ENCODE peak calls at places on chromosomes 7 and 10, in four cellular contexts. P is stomach, I is tibial nerve, S is uterus. B is an unnamed sample. For H3K36me3, the result is how much of the 10 kb centered on the place peaks cover.

GRCh38 chr10:4260483-4260882 is 475.5 kb upstream of the KLF6 start:
- DNase-seq in P (no peak), I (no peak), S (no peak), B (no peak)

GRCh38 chr7:27193335-27194001 is 6.4 kb downstream of the HOXA13 start:
- DNase-seq in P (no peak), I (no peak), S (no peak), B (no peak)

GRCh38 chr10:111648046-111648445 is 535.5 kb downstream of the GPAM start:
- DNase-seq in P (no peak), I (no peak), S (no peak), B (no peak)

GRCh38 chr10:110872145-110872983 is 636 bp downstream of the PDCD4 start:
- DNase-seq in P (peak), I (peak), S (peak), B (peak)

GRCh38 chr7:105210721-105211205 is 178.0 kb downstream of the SRPK2 start:
- DNase-seq in P (peak), I (no peak), S (no peak), B (no peak)

GRCh38 chr10:6083523-6084475 is 5.0 kb upstream of the RBM17 start:
- DNase-seq in P (no peak), I (no peak), S (no peak), B (no peak)

GRCh38 chr7:149716007-149716931 is 57.1 kb downstream of the ZNF467 start:
- DNase-seq in P (no peak), I (no peak), S (no peak), B (no peak)

GRCh38 chr10:15719899-15720634 is at the start of gene ITGA8:
- DNase-seq in P (no peak), I (no peak), S (peak), B (peak)

GRCh38 chr10:75660833-75661232 is 229.4 kb downstream of the LRMDA start:
- DNase-seq in P (peak), I (no peak), S (peak), B (no peak)

GRCh38 chr10:3778708-3779108 is 6.3 kb downstream of the KLF6 start:
- DNase-seq in P (no peak), I (no peak), S (no peak), B (no peak)

GRCh38 chr7:73973091-73973490 is 54.9 kb upstream of the ELN start:
- DNase-seq in P (peak), I (no peak), S (no peak), B (no peak)

GRCh38 chr7:156892086-156892800 is 740 bp downstream of the LMBR1 start:
- DNase-seq in P (peak), I (no peak), S (peak), B (peak)

GRCh38 chr10:104809288-104810090 is 168.4 kb downstream of the SORCS3 start:
- DNase-seq in P (no peak), I (no peak), S (no peak), B (no peak)

GRCh38 chr7:17069146-17069545 is 187.4 kb upstream of the AGR3 start:
- DNase-seq in P (no peak), I (no peak), S (no peak), B (no peak)

GRCh38 chr7:69553190-69553589 is 45.1 kb upstream of the AUTS2 start:
- DNase-seq in P (no peak), I (no peak), S (no peak), B (no peak)

GRCh38 chr7:106037489-106038176 is 74.5 kb downstream of the SYPL1 start:
- DNase-seq in P (no peak), I (no peak), S (no peak), B (no peak)

GRCh38 chr10:85280014-85280413 is 951.6 kb downstream of the CCSER2 start:
- DNase-seq in P (no peak), I (no peak), S (no peak), B (peak)

GRCh38 chr10:115777646-115778045 is 495.4 kb downstream of the GFRA1 start:
- DNase-seq in P (no peak), I (no peak), S (no peak), B (no peak)

GRCh38 chr10:68900427-68901105 is 549 bp upstream of the DDX50 start:
- DNase-seq in P (no peak), I (no peak), S (no peak), B (peak)

GRCh38 chr10:111207525-111207924 is 130.7 kb downstream of the ADRA2A start:
- DNase-seq in P (peak), I (no peak), S (no peak), B (peak)

GRCh38 chr10:132532784-132533560 is 4.6 kb upstream of the INPP5A start:
- DNase-seq in P (no peak), I (no peak), S (peak), B (no peak)

GRCh38 chr10:70285432-70285831 is 1.6 kb upstream of the NPFFR1 start:
- DNase-seq in P (no peak), I (no peak), S (no peak), B (no peak)

GRCh38 chr10:4270116-4270515 is 485.1 kb upstream of the KLF6 start:
- DNase-seq in P (no peak), I (peak), S (no peak), B (no peak)

GRCh38 chr7:55265836-55266235 is 99.3 kb upstream of the LANCL2 start:
- DNase-seq in P (no peak), I (no peak), S (no peak), B (no peak)

GRCh38 chr10:30039988-30040387 is 19.4 kb downstream of the JCAD start:
- DNase-seq in P (no peak), I (no peak), S (no peak), B (no peak)

GRCh38 chr7:140641532-140642191 is 1.0 kb upstream of the DENND2A start:
- DNase-seq in P (no peak), I (no peak), S (no peak), B (no peak)

GRCh38 chr7:155815332-155816191 is 3.3 kb upstream of the SHH start:
- DNase-seq in P (peak), I (no peak), S (no peak), B (peak)

DNA sequence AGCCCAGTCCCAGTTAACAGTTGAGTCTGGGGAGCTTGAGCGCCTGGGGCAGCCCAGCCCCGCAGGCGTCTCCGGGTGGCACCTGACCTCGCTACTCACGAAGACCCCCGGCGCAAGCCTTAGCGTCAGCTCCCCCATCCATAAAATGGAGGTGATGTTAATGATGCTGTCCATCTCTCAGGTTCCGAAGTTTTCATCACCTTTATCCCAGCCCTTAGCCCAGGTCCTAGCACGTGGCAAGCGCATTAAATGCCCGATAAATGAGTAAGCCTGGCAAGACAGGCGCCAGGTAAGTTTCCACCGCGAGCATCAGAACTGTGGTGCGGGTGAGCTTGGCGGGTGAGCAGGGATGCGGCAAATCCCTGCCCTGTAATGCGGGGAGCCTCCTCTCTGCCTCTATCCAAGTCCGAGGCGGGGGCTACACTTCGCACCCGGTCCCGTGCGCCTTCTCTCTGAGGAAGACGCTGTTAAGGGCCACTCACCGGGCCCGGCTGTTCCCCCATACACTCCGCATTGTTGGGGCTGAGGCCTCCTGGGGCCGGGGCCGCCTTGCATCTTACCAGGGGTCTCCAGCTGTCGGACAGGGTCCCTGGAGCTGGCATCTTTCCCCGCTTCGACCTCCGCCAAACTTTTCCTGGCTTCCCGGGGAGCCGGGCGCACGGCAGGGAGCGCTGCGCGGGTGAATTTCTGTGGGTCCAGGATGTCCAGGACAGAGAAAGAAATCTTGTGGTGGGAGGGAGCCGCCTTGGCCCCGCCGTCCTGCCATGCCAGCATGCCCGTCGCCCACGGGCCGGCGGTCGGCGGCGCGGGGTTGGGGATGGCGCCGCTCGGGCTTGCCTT is 445 bp downstream of the NKX1-2 start:
- DNase-seq in P (no peak), I (no peak), S (no peak), B (no peak)
- H3K4me3 ChIP-seq in P (peak), I (no peak), S (no peak), B (no peak)

GRCh38 chr10:865924-866576 is 65.5 kb downstream of the LARP4B start:
- DNase-seq in P (no peak), I (no peak), S (no peak), B (no peak)
- H3K36me3 ChIP-seq in P (half or more), I (under half), S (under half), B (under half)

DNA sequence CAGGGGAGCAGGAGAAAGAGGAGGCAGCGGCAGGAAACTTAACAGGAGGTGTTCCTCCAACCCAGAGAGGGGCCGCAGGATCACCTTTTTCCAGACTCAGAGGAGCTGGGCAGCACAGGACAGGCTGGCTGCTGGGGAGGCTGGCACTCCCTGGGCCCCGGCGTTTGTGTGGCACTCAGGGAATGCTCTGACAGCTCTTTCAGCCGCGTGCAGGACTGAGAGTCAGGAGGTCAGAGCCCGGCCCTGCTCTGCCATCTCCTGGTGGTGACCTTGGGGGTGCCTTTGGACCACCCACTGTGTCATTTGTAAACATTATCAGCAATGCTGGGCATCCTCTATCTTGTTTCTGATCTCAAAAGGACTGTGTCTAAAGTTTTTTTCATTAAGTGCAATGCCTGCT is 87.6 kb downstream of the CDH23 start:
- DNase-seq in P (no peak), I (no peak), S (no peak), B (no peak)
- TF ChIP-seq CTCF in P (no peak), I (no peak), S (no peak), B (no peak)

GRCh38 chr7:25859412-25859704 is 292.6 kb upstream of the NFE2L3 start:
- DNase-seq in P (no peak), I (no peak), S (no peak), B (no peak)

GRCh38 chr7:25857376-25858067 is 294.5 kb upstream of the NFE2L3 start:
- DNase-seq in P (no peak), I (no peak), S (peak), B (peak)

GRCh38 chr7:25858562-25859411 is 293.2 kb upstream of the NFE2L3 start:
- DNase-seq in P (no peak), I (no peak), S (no peak), B (peak)

GRCh38 chr7:25859732-25860131 is 292.3 kb upstream of the NFE2L3 start:
- DNase-seq in P (no peak), I (no peak), S (no peak), B (no peak)

GRCh38 chr7:25858200-25858561 is 293.8 kb upstream of the NFE2L3 start:
- DNase-seq in P (no peak), I (no peak), S (no peak), B (no peak)
- H3K4me3 ChIP-seq in P (no peak), I (no peak), S (no peak), B (no peak)

DNA sequence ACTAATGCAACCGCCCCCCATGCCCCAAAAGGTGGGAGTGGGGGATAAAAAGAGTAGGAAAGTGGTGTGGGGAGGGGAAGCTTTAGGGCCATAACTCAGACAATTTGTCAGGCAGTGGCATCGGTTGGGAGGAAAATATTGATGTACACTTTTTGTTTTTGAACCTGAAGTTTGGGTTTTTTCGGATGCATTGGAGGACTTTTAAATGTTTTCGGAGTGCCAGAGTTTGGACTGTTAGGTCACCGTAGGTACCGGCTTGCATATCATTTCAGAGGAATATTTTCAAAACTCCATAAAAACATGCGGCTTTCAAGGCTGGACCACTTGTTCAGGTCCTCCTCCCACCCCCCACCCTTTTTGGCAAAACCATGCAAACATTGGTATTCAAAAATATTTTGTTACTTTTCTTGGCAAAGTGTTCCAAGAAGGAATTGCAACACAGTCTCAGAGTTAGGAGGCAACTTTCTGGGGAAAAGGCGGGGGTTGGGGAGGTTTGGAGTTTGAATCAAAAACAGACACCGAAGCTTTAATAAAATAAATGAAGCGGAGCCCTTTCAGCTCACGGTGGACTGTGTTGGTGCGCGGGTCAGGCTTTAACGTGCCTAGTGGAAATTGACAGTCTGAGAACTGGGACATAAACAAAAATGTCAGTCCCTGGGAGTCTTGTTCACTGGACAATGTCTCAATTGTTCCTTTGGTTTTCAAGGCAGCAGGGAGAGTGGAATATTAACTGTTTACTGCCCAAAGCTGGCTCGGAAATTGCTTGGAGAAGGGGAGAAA is 109.1 kb downstream of the TCF7L2 start:
- DNase-seq in P (no peak), I (peak), S (peak), B (no peak)
- H3K36me3 ChIP-seq in P (under half), I (under half), S (under half), B (under half)

GRCh38 chr10:37495415-37495814 is 362.0 kb downstream of the ZNF248 start:
- DNase-seq in P (no peak), I (no peak), S (no peak), B (no peak)
- TF ChIP-seq CTCF in P (no peak), I (peak), S (peak), B (no peak)

GRCh38 chr10:122876493-122876855 is 2.9 kb downstream of the FAM24B start:
- DNase-seq in P (no peak), I (no peak), S (no peak), B (no peak)

GRCh38 chr10:122878799-122879338 is 512 bp downstream of the FAM24B start:
- DNase-seq in P (no peak), I (no peak), S (no peak), B (no peak)

GRCh38 chr10:122879339-122880273 is at the start of gene FAM24B:
- DNase-seq in P (peak), I (peak), S (peak), B (peak)

GRCh38 chr10:122877264-122877663 is 2.1 kb downstream of the FAM24B start:
- DNase-seq in P (no peak), I (no peak), S (no peak), B (no peak)

GRCh38 chr10:122875843-122876492 is 3.4 kb downstream of the FAM24B start:
- DNase-seq in P (no peak), I (no peak), S (no peak), B (no peak)
- H3K4me3 ChIP-seq in P (no peak), I (no peak), S (no peak), B (no peak)

GRCh38 chr10:51422311-51423120 is 276.9 kb downstream of the CSTF2T start:
- DNase-seq in P (peak), I (peak), S (peak), B (peak)

GRCh38 chr10:51423121-51423452 is 276.3 kb downstream of the CSTF2T start:
- DNase-seq in P (no peak), I (no peak), S (no peak), B (no peak)

GRCh38 chr10:51427758-51428157 is 271.6 kb downstream of the CSTF2T start:
- DNase-seq in P (no peak), I (no peak), S (no peak), B (no peak)

GRCh38 chr10:51421853-51422252 is 277.5 kb downstream of the CSTF2T start:
- DNase-seq in P (no peak), I (no peak), S (no peak), B (no peak)

GRCh38 chr10:51425431-51425830 is 274.0 kb downstream of the CSTF2T start:
- DNase-seq in P (no peak), I (no peak), S (no peak), B (no peak)
- H3K36me3 ChIP-seq in P (under half), I (under half), S (under half), B (under half)

GRCh38 chr7:560966-561630 is 41.5 kb upstream of the PDGFA start:
- DNase-seq in P (no peak), I (no peak), S (no peak), B (no peak)
- TF ChIP-seq CTCF in P (no peak), I (no peak), S (no peak), B (no peak)

B was measured in mucosa of descending colon.